ENCODE peak calls at places on chromosomes 4 and X, in six cellular contexts. One of them, this sample, is unnamed.

GRCh38 chr4:25367004-25367621 is 9.9 kb upstream of the ANAPC4 start:
- DNase-seq in EH: peak
- DNase-seq in fibroblast of mammary gland: peak
- DNase-seq in islet precursor cell: no peak
- DNase-seq in type B pancreatic cell: no peak
- DNase-seq in RPMI8226: peak
- DNase-seq in this sample: no peak

GRCh38 chr4:99710681-99711345 is 53.2 kb upstream of the C4orf54 start:
- DNase-seq in EH: no peak
- DNase-seq in fibroblast of mammary gland: peak
- DNase-seq in islet precursor cell: no peak
- DNase-seq in type B pancreatic cell: no peak
- DNase-seq in RPMI8226: peak
- DNase-seq in this sample: no peak

GRCh38 chr4:105154576-105154975 is 7.9 kb downstream of the TET2 start:
- DNase-seq in EH: no peak
- DNase-seq in fibroblast of mammary gland: no peak
- DNase-seq in islet precursor cell: no peak
- DNase-seq in type B pancreatic cell: no peak
- DNase-seq in RPMI8226: no peak
- DNase-seq in this sample: no peak

GRCh38 chrX:22533898-22534297 is 261.2 kb downstream of the CBLL2 start:
- DNase-seq in EH: no peak
- DNase-seq in fibroblast of mammary gland: peak
- DNase-seq in islet precursor cell: no peak
- DNase-seq in type B pancreatic cell: no peak
- DNase-seq in RPMI8226: no peak
- DNase-seq in this sample: no peak

GRCh38 chr4:124903995-124904722 is 191.6 kb upstream of the ANKRD50 start:
- DNase-seq in EH: peak
- DNase-seq in fibroblast of mammary gland: peak
- DNase-seq in islet precursor cell: no peak
- DNase-seq in type B pancreatic cell: no peak
- DNase-seq in RPMI8226: peak
- DNase-seq in this sample: no peak

GRCh38 chr4:17309567-17310268 is 202.2 kb downstream of the QDPR start:
- DNase-seq in EH: peak
- DNase-seq in fibroblast of mammary gland: peak
- DNase-seq in islet precursor cell: no peak
- DNase-seq in type B pancreatic cell: no peak
- DNase-seq in RPMI8226: no peak
- DNase-seq in this sample: no peak

GRCh38 chrX:925652-926061 is 286.8 kb downstream of the CRLF2 start:
- DNase-seq in EH: no peak
- DNase-seq in fibroblast of mammary gland: no peak
- DNase-seq in islet precursor cell: no peak
- DNase-seq in type B pancreatic cell: peak
- DNase-seq in RPMI8226: no peak
- DNase-seq in this sample: no peak

GRCh38 chrX:39416547-39417262 is 615.4 kb downstream of the MID1IP1 start:
- DNase-seq in EH: no peak
- DNase-seq in fibroblast of mammary gland: no peak
- DNase-seq in islet precursor cell: no peak
- DNase-seq in type B pancreatic cell: no peak
- DNase-seq in RPMI8226: peak
- DNase-seq in this sample: no peak